ENCODE peak calls at places on chromosomes 3 and 15, in ten cellular contexts. V is IMR-90, B is cardiac fibroblast, M is colonic mucosa, J is cardiac muscle cell, P is spleen, F is mucosa of descending colon, K is epithelial cell of esophagus, R is GM12878, I is thoracic aorta. X is an unnamed sample.

GRCh38 chr15:98113357-98113756 is 152.9 kb downstream of the ARRDC4 start:
- DNase-seq in K (no peak), V (no peak), B (no peak), F (no peak), I (no peak), M (no peak), J (no peak), R (no peak), P (no peak), X (no peak)

GRCh38 chr3:30638685-30639412 is 32.4 kb downstream of the TGFBR2 start:
- DNase-seq in I (no peak), J (no peak), F (no peak), B (peak), K (no peak), P (no peak), V (no peak), M (no peak), R (no peak), X (no peak)

GRCh38 chr3:101117473-101117872 is 124.3 kb upstream of the ABI3BP start:
- DNase-seq in J (no peak), P (no peak), F (no peak), V (no peak), R (no peak), I (no peak), K (no peak), M (no peak), B (no peak), X (no peak)

GRCh38 chr3:38834110-38834509 is 18.1 kb upstream of the SCN10A start:
- DNase-seq in J (peak), R (no peak), M (peak), K (peak), V (peak), B (peak), I (peak), P (peak), F (peak), X (peak)

GRCh38 chr3:113200351-113200750 is 11.0 kb upstream of the BOC start:
- DNase-seq in M (no peak), F (no peak), P (no peak), R (no peak), I (no peak), V (no peak), J (no peak), B (no peak), K (no peak), X (no peak)

GRCh38 chr15:90300988-90301715 is 35.7 kb downstream of the NGRN start:
- DNase-seq in I (no peak), M (peak), V (peak), B (peak), P (peak), F (peak), K (peak), J (peak), R (no peak), X (peak)

GRCh38 chr15:31302778-31303433 is 23.7 kb upstream of the KLF13 start:
- DNase-seq in V (no peak), P (peak), B (no peak), R (no peak), M (no peak), J (no peak), F (no peak), I (no peak), K (no peak), X (no peak)

GRCh38 chr15:89132611-89133242 is 44.5 kb downstream of the ABHD2 start:
- DNase-seq in B (peak), P (no peak), R (no peak), M (no peak), V (no peak), K (no peak), J (no peak), F (no peak), I (no peak), X (no peak)

GRCh38 chr15:91223902-91224301 is 123.8 kb downstream of the SV2B start:
- DNase-seq in V (no peak), K (no peak), M (no peak), F (no peak), R (no peak), J (no peak), P (no peak), B (no peak), I (no peak), X (no peak)

GRCh38 chr15:79932447-79932846 is 35.6 kb upstream of the MTHFS start:
- DNase-seq in B (peak), P (no peak), K (no peak), V (no peak), I (no peak), R (no peak), J (no peak), M (no peak), F (no peak), X (no peak)

GRCh38 chr3:89270201-89270600 is 162.8 kb downstream of the EPHA3 start:
- DNase-seq in P (no peak), I (no peak), J (no peak), R (no peak), F (no peak), K (no peak), V (no peak), M (no peak), B (no peak), X (no peak)

GRCh38 chr15:47820780-47821319 is 103.5 kb downstream of the SEMA6D start:
- DNase-seq in P (no peak), I (no peak), V (peak), J (no peak), B (peak), R (no peak), K (peak), M (no peak), F (peak), X (peak)

DNA sequence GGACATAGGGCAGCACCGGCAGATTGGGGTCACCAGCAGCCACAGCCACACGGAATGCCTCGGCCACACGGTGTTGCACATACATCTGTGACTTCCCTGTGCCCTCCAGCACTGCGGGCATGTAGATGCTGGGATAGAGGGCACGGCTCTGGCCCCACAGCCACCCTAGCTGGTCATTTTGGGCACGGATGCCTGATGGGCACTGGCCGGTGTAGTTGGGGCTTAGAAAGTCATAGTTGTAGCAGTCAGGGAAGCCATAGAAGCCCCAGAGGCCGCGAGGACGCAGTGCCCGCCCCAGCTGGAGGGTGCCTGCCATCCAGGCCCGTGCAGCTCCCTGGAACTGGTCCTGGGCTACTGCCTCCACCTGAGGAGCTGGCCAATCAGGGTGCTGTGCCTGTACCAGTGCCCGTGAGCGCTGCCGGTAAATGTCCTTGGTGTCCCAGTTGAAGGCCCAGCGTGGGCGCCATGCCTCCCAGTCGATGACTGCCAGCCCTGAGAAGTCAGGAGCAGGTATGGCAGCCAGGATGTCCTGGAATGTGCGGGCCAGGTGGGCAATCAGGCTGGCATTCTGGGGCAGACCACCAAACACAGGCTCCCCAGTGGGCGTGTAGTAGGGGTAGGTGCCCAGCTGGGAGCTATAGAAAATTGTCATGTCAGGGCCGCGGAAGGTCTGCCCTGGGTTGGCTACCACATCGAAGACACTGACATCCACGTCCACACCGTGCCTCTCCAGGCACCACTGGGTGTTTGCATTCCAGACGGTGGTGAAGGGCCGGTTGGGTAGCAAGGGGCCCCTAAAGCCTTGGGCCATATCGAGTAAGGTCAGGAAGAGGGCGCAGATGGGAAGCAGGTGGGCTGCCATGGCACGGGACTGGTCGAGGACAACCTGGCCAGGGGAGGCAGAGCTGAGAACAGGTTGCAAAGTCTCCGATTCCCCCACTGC is 1.0 kb downstream of the HYAL1 start:
- DNase-seq in I (no peak), R (no peak), M (no peak), K (no peak), B (no peak), P (peak), V (no peak), J (no peak), F (no peak), X (no peak)
- H3K4me3 ChIP-seq in I (no peak), R (no peak), M (peak), K (no peak), B (no peak), P (peak), V (no peak), J (no peak), F (no peak), X (no peak)

GRCh38 chr3:172710709-172711456 is at the start of gene NCEH1:
- DNase-seq in M (peak), B (peak), V (peak), F (peak), K (peak), R (peak), I (peak), J (peak), P (peak), X (peak)
- TF ChIP-seq CTCF in M (peak), B (peak), V (peak), F (peak), K (peak), R (peak), I (peak), J (peak), P (peak), X (peak)

GRCh38 chr3:54577313-54577712 is 350.5 kb downstream of the LRTM1 start:
- DNase-seq in I (no peak), R (no peak), F (no peak), K (no peak), M (no peak), V (no peak), B (no peak), P (no peak), J (no peak), X (no peak)
- H3K4me3 ChIP-seq in I (no peak), R (no peak), F (no peak), K (no peak), M (no peak), V (no peak), B (no peak), P (no peak), J (no peak), X (no peak)

GRCh38 chr3:185661772-185662171 is 75.7 kb downstream of the SENP2 start:
- DNase-seq in V (no peak), B (no peak), K (no peak), I (no peak), F (no peak), P (no peak), J (no peak), R (no peak), M (no peak), X (no peak)
- TF ChIP-seq CTCF in V (no peak), B (no peak), K (no peak), I (no peak), F (no peak), P (no peak), J (no peak), R (no peak), M (no peak), X (no peak)

GRCh38 chr15:73997986-73998385 is 3.5 kb downstream of the PML start:
- DNase-seq in J (no peak), V (no peak), P (no peak), K (no peak), M (no peak), R (no peak), B (no peak), I (no peak), F (no peak), X (no peak)
- H3K4me3 ChIP-seq in J (no peak), V (no peak), P (peak), K (no peak), M (no peak), R (peak), B (no peak), I (no peak), F (no peak), X (no peak)

GRCh38 chr3:115438799-115439198 is 184.5 kb upstream of the GAP43 start:
- DNase-seq in J (no peak), R (no peak), F (no peak), M (no peak), I (no peak), V (no peak), K (no peak), P (no peak), B (no peak), X (no peak)

DNA sequence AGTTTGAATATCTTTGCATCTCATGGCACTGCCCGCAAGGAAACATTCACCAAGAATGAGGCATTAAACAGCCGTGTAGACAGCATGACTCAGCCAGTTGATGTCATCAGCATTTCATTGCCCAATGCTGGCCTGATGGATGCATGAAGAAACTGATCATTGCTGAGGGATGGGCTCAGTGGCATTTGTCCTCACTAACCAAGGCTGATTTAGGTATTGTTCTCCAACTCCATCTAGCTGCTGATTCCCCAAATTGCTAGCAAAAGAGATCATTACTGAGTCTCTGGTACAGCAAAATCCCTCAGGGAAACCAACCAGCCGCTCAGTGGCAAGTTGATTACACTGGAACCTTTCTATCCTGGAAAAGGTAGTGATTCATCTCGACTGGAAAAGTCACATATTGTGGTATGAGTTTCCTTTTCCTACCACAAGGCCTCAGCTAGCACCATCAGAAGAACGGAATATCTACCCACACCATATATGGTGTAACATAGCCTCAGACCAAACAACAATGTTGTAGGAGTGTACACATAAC is 186.5 kb upstream of the GAP43 start:
- DNase-seq in B (peak), I (peak), J (no peak), K (peak), R (no peak), P (no peak), F (no peak), M (no peak), V (peak), X (peak)
- TF ChIP-seq CTCF in B (peak), I (no peak), J (peak), K (peak), R (no peak), P (no peak), F (no peak), M (no peak), V (peak), X (peak)